ENCODE peak calls at places on chromosome 14, in ten cellular contexts. V, K, B, P, J, H, L, M, R and Z are unnamed samples.

GRCh38 chr14:53338192-53338591 is 185.1 kb upstream of the DDHD1 start:
- DNase-seq in V (peak; percentile 41), B (no peak), M (no peak), R (peak; percentile 47), K (peak; percentile 36), L (no peak), J (no peak), P (no peak), H (no peak), Z (no peak)

GRCh38 chr14:99774526-99775307 is 18.5 kb upstream of the EML1 start:
- DNase-seq in R (no peak), B (no peak), J (no peak), P (no peak), V (no peak), K (no peak), L (no peak), M (no peak), H (no peak), Z (no peak)

GRCh38 chr14:61875483-61875882 is 113.3 kb downstream of the SNAPC1 start:
- DNase-seq in V (no peak), H (no peak), M (no peak), L (no peak), J (no peak), R (no peak), K (no peak), B (no peak), P (no peak), Z (no peak)

GRCh38 chr14:61153436-61153835 is 127.7 kb downstream of the TMEM30B start:
- DNase-seq in V (no peak), K (no peak), R (no peak), J (no peak), B (no peak), L (no peak), P (no peak), H (no peak), M (no peak), Z (no peak)

GRCh38 chr14:22699801-22700564 is 55.8 kb upstream of the OR6J1 start:
- DNase-seq in B (no peak), M (no peak), H (no peak), J (no peak), P (no peak), L (no peak), V (no peak), K (peak; percentile 11), R (peak; percentile 65), Z (no peak)

GRCh38 chr14:96362071-96362964 is 823 bp downstream of the ATG2B start:
- DNase-seq in H (peak; percentile 24), M (no peak), B (no peak), J (peak; percentile 36), L (peak; percentile 20), R (peak; percentile 41), K (peak; percentile 13), V (peak; percentile 31), P (peak; percentile 41), Z (peak; percentile 14)

GRCh38 chr14:90644882-90645281 is 171.3 kb downstream of the TTC7B start:
- DNase-seq in H (no peak), J (no peak), R (no peak), M (no peak), K (peak; percentile 80), P (no peak), L (no peak), B (no peak), V (peak; percentile 56), Z (no peak)

GRCh38 chr14:104887623-104888488 is 22.8 kb downstream of the CEP170B start:
- DNase-seq in B (no peak), P (no peak), L (no peak), M (no peak), H (no peak), J (peak; percentile 2), R (no peak), K (no peak), V (no peak), Z (no peak)

GRCh38 chr14:28983279-28983678 is 216.7 kb downstream of the FOXG1 start:
- DNase-seq in K (no peak), J (no peak), B (no peak), R (no peak), L (no peak), V (no peak), H (no peak), P (no peak), M (no peak), Z (no peak)

GRCh38 chr14:68510201-68510600 is 282.7 kb downstream of the ZFP36L1 start:
- DNase-seq in K (no peak), P (no peak), J (no peak), L (no peak), H (no peak), M (no peak), R (no peak), V (peak; percentile 68), B (no peak), Z (peak; percentile 55)

GRCh38 chr14:68607081-68607851 is 185.6 kb downstream of the ZFP36L1 start:
- DNase-seq in K (no peak), R (no peak), V (no peak), J (no peak), B (no peak), M (no peak), H (no peak), P (peak; percentile 85), L (no peak), Z (no peak)

GRCh38 chr14:68690106-68690960 is 102.5 kb downstream of the ZFP36L1 start:
- DNase-seq in P (no peak), M (no peak), H (no peak), V (no peak), K (peak; percentile 32), B (no peak), L (no peak), J (no peak), R (no peak), Z (no peak)